ENCODE peak calls at places on chromosomes 1 and 21, in seven cellular contexts. B is retinal pigment epithelial cell, W is GM06990, R is brain microvascular endothelial cell, J is sigmoid colon, A is lower lobe of right lung, K is K562. X is an unnamed sample.

GRCh38 chr1:169348356-169349036 is 19.1 kb downstream of the NME7 start:
- DNase-seq in B (peak; percentile 24), W (no peak), R (peak; percentile 43), J (no peak), A (no peak), K (peak; percentile 28), X (peak; percentile 19)

GRCh38 chr1:51543877-51544276 is 24.8 kb upstream of the EPS15 start:
- DNase-seq in B (no peak), W (no peak), R (no peak), J (no peak), A (no peak), K (no peak), X (no peak)

GRCh38 chr1:201945863-201946223 is 505 bp downstream of the LMOD1 start:
- DNase-seq in B (no peak), W (no peak), R (no peak), J (no peak), A (no peak), K (no peak), X (no peak)

GRCh38 chr21:14687277-14687642 is 141.1 kb upstream of the SAMSN1 start:
- DNase-seq in B (no peak), W (peak; percentile 48), R (no peak), J (no peak), A (no peak), K (no peak), X (peak; percentile 71)

GRCh38 chr1:29271724-29272123 is 35.4 kb downstream of the PTPRU start:
- DNase-seq in B (peak; percentile 65), W (no peak), R (peak; percentile 54), J (peak; percentile 73), A (peak; percentile 88), K (no peak), X (no peak)

GRCh38 chr1:205602118-205602517 is 29.7 kb downstream of the ELK4 start:
- DNase-seq in B (no peak), W (no peak), R (no peak), J (no peak), A (no peak), K (no peak), X (no peak)

GRCh38 chr1:223312705-223313414 is 51.1 kb downstream of the SUSD4 start:
- DNase-seq in B (no peak), W (no peak), R (no peak), J (no peak), A (no peak), K (no peak), X (no peak)

GRCh38 chr1:50774759-50775351 is 185.2 kb downstream of the FAF1 start:
- DNase-seq in B (peak; percentile 18), W (peak; percentile 9), R (peak; percentile 40), J (no peak), A (no peak), K (peak; percentile 39), X (peak; percentile 22)

GRCh38 chr21:34913786-34914185 is 135.3 kb downstream of the RUNX1 start:
- DNase-seq in B (no peak), W (no peak), R (no peak), J (no peak), A (no peak), K (no peak), X (no peak)

GRCh38 chr21:21324297-21324696 is 326.1 kb downstream of the NCAM2 start:
- DNase-seq in B (no peak), W (no peak), R (no peak), J (no peak), A (no peak), K (no peak), X (no peak)
- TF ChIP-seq CTCF in B (no peak), W (no peak), R (no peak), J (no peak), A (no peak), K (no peak), X (no peak)

GRCh38 chr21:45984584-45985095 is 3.1 kb downstream of the COL6A1 start:
- DNase-seq in B (no peak), W (no peak), R (no peak), J (no peak), A (no peak), K (no peak), X (no peak)
- H3K4me3 ChIP-seq in B (no peak overlapping the region), W (no peak overlapping the region), R (peak overlapping the region; percentile 99), J (no peak overlapping the region), A (no peak overlapping the region), K (no peak overlapping the region), X (no peak overlapping the region)

DNA sequence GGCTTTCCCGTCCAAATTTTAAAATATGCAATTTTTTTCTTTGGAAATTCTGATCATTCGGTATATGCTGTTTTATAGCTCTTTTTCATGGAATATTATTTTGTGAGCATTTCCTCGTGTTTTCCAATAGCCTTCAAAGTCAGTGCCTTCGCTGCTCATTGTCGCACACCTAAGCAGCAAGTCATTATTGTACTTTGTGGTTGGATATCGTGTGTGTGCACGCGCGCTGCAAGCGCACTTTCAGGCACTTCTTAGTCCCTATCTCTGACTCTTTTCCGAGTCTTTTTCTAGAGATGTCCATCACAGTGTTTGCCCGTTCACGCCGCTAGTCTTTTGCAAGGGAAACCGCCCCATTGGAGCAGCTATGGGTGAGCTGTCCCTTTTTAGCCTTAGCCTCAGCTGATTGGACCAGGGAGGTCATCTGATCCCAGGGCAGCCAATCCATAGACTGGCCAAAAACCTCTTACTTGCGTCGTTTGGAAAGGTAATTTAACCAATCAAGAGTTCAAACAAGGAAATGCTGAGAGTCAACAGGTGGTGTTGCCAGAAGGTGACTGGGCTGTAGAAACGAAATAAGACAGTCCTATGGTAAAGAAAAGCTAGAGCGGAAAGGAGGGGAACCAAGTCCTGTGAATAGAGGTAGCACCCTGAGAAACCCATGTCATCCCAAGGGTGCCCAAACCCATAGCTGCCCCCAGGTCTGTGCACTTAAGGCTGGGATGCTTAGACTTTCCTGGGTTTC is 710 bp upstream of the HYI start:
- DNase-seq in B (peak; percentile 56), W (no peak), R (peak; percentile 86), J (peak; percentile 88), A (peak; percentile 85), K (peak; percentile 71), X (peak; percentile 79)
- TF ChIP-seq CTCF in B (no peak), W (no peak), R (peak; percentile 28), J (peak; percentile 28), A (no peak), K (no peak), X (peak; percentile 6)

GRCh38 chr1:65266501-65266900 is 42.8 kb upstream of the DNAJC6 start:
- DNase-seq in B (no peak), W (no peak), R (no peak), J (no peak), A (no peak), K (no peak), X (no peak)

GRCh38 chr1:65265296-65266271 is 43.8 kb upstream of the DNAJC6 start:
- DNase-seq in B (no peak), W (peak; percentile 77), R (peak; percentile 28), J (no peak), A (no peak), K (no peak), X (no peak)

GRCh38 chr1:65267291-65268087 is 41.9 kb upstream of the DNAJC6 start:
- DNase-seq in B (no peak), W (no peak), R (no peak), J (no peak), A (no peak), K (peak; percentile 48), X (no peak)

GRCh38 chr1:65263286-65263685 is 46.1 kb upstream of the DNAJC6 start:
- DNase-seq in B (no peak), W (no peak), R (no peak), J (no peak), A (no peak), K (no peak), X (no peak)

GRCh38 chr1:65264197-65264929 is 45.0 kb upstream of the DNAJC6 start:
- DNase-seq in B (no peak), W (no peak), R (peak; percentile 71), J (no peak), A (no peak), K (no peak), X (no peak)
- H3K4me3 ChIP-seq in B (peak overlapping the region; percentile 41), W (no peak overlapping the region), R (peak overlapping the region; percentile 66), J (no peak overlapping the region), A (peak overlapping the region; percentile 59), K (no peak overlapping the region), X (no peak overlapping the region)

DNA sequence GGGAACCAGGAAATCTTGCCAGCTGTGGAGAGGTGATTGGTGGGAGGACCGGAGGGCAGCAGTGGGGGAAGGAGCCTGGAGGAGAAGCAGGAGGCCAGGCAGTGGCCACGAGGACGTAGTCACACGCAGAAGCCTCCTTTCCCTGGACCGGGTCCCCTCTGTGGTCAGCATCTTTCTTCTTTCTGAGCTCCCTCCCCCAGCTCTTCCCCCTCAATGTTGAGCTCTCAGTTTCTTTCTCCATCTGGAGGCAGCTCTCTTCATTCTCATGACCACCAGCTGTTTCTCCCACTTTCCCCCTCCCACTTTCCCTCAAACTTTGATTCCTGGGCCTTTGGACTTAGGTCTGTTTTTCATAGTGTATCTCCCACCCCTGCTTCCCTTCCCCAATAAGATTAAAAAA is 18.3 kb downstream of the KIRREL1 start:
- DNase-seq in B (no peak), W (no peak), R (no peak), J (no peak), A (no peak), K (no peak), X (no peak)
- TF ChIP-seq CTCF in B (no peak), W (no peak), R (no peak), J (no peak), A (no peak), K (no peak), X (no peak)

DNA sequence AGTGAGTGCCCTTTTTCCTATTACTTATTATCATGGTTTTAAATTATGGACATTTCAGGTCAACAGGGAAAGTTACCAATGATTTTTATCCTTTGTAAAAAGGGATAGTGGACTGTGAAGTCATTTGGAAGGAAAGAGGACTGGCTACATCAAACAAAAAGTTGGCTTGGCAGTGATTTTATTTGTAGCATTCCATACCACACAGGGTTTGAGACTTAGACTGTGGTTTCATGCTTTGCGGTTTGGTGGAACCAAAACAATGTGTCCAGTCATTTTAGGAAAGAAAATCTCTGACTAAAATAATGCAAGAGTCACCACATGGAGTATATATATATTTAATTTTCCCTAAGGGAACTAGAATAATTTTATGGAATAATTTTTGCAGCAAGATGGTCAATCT is 239.5 kb downstream of the HMCN1 start:
- DNase-seq in B (peak; percentile 79), W (no peak), R (peak; percentile 94), J (no peak), A (no peak), K (no peak), X (no peak)
- H3K4me3 ChIP-seq in B (no peak overlapping the region), W (no peak overlapping the region), R (no peak overlapping the region), J (no peak overlapping the region), A (no peak overlapping the region), K (no peak overlapping the region), X (no peak overlapping the region)

GRCh38 chr1:156465747-156466365 is 34.7 kb downstream of the MEF2D start:
- DNase-seq in B (no peak), W (no peak), R (peak; percentile 28), J (no peak), A (no peak), K (peak; percentile 20), X (no peak)
- TF ChIP-seq CTCF in B (peak; percentile 38), W (peak; percentile 3), R (peak; percentile 63), J (no peak), A (no peak), K (peak; percentile 43), X (peak; percentile 38)

X was measured in GM12864.